ENCODE peak calls at places on chromosome 13, in five cellular contexts. T is neural progenitor cell, H is K562, P is fibroblast of lung, G is MM.1S. I is an unnamed sample.

GRCh38 chr13:73803997-73804396 is 330.2 kb downstream of the KLF12 start:
- DNase-seq in P (peak), T (no peak), H (no peak), G (no peak), I (no peak)

GRCh38 chr13:49645451-49645850 is 17.1 kb downstream of the ARL11 start:
- DNase-seq in G (no peak), T (no peak), P (no peak), H (no peak), I (no peak)

GRCh38 chr13:102373221-102373620 is 28.6 kb downstream of the FGF14 start:
- DNase-seq in T (no peak), P (no peak), G (no peak), H (no peak), I (no peak)

GRCh38 chr13:31310781-31311180 is 111.0 kb downstream of the B3GLCT start:
- DNase-seq in H (no peak), G (no peak), P (no peak), T (no peak), I (no peak)

GRCh38 chr13:51846756-51847155 is 1.8 kb upstream of the TMEM272 start:
- DNase-seq in T (no peak), H (no peak), P (no peak), G (no peak), I (no peak)

GRCh38 chr13:20711301-20712044 is 8.0 kb downstream of the IL17D start:
- DNase-seq in G (no peak), H (peak), T (peak), P (no peak), I (no peak)

GRCh38 chr13:41231786-41232185 is 31.6 kb downstream of the MTRF1 start:
- DNase-seq in T (no peak), H (peak), P (peak), G (no peak), I (no peak)

GRCh38 chr13:30477346-30478235 is 11.9 kb upstream of the HMGB1 start:
- DNase-seq in T (no peak), G (no peak), H (no peak), P (no peak), I (no peak)

GRCh38 chr13:43785166-43785680 is 1.5 kb downstream of the ENOX1 start:
- DNase-seq in G (no peak), T (peak), P (no peak), H (no peak), I (no peak)

GRCh38 chr13:98482476-98483444 is 94.1 kb downstream of the STK24 start:
- DNase-seq in P (peak), T (peak), G (no peak), H (no peak), I (no peak)

GRCh38 chr13:98565726-98566577 is 11.0 kb downstream of the STK24 start:
- DNase-seq in P (no peak), T (no peak), H (no peak), G (no peak), I (no peak)

GRCh38 chr13:47976325-47976724 is 24.7 kb downstream of the SUCLA2 start:
- DNase-seq in G (no peak), P (no peak), H (no peak), T (no peak), I (no peak)

GRCh38 chr13:56424246-56424645 is 716.5 kb upstream of the PRR20A start:
- DNase-seq in G (no peak), T (no peak), H (no peak), P (no peak), I (no peak)

GRCh38 chr13:30341815-30342570 is 34.6 kb upstream of the KATNAL1 start:
- DNase-seq in T (no peak), P (peak), G (no peak), H (no peak), I (no peak)

GRCh38 chr13:111893071-111893606 is 173.8 kb upstream of the SOX1 start:
- DNase-seq in P (no peak), G (no peak), H (no peak), T (peak), I (no peak)

GRCh38 chr13:23681253-23681652 is 111.0 kb downstream of the TNFRSF19 start:
- DNase-seq in T (no peak), H (no peak), P (peak), G (no peak), I (no peak)

GRCh38 chr13:98274921-98275487 is 97.9 kb upstream of the RNF113B start:
- DNase-seq in G (no peak), H (no peak), T (no peak), P (peak), I (no peak)

GRCh38 chr13:91729859-91730258 is 331.4 kb downstream of the GPC5 start:
- DNase-seq in G (no peak), P (no peak), H (no peak), T (no peak), I (no peak)

GRCh38 chr13:59416561-59416960 is 747.2 kb downstream of the DIAPH3 start:
- DNase-seq in T (peak), H (no peak), G (no peak), P (no peak), I (no peak)

GRCh38 chr13:109818891-109819290 is 32.5 kb upstream of the IRS2 start:
- DNase-seq in T (no peak), H (no peak), P (peak), G (no peak), I (no peak)

GRCh38 chr13:95100525-95101121 is 200.6 kb downstream of the ABCC4 start:
- DNase-seq in H (no peak), T (peak), P (peak), G (no peak), I (no peak)

GRCh38 chr13:113420833-113421600 is 32.3 kb downstream of the ADPRHL1 start:
- DNase-seq in H (peak), T (no peak), G (no peak), P (no peak), I (no peak)

GRCh38 chr13:113421673-113422270 is 31.5 kb downstream of the ADPRHL1 start:
- DNase-seq in T (no peak), G (no peak), P (peak), H (no peak), I (no peak)

GRCh38 chr13:113419531-113420183 is 33.6 kb downstream of the ADPRHL1 start:
- DNase-seq in H (peak), G (no peak), P (no peak), T (no peak), I (no peak)

GRCh38 chr13:113423225-113424170 is 29.8 kb downstream of the ADPRHL1 start:
- DNase-seq in P (no peak), T (no peak), G (peak), H (no peak), I (no peak)

DNA sequence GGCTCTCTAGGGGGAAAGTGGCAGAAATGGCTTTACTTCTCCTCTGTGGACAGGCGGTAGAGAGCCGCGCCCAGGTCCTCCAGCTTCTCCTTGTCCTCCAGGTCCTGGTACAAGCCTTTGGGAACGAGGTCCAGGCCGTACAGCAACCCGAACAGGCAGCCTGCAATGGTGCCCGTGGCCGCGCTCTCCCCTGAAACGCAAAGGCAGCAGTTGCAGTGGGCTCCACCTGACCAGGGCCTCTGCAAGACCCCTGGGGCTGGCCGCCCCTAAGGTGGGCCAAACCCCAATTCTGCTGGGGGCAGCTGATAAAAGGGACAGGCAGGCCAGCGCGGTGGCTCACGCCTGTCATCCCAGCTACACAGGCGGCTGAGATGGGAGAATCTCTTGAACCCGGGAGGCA is 30.5 kb downstream of the ADPRHL1 start:
- DNase-seq in T (no peak), H (no peak), P (no peak), G (no peak), I (no peak)
- H3K27ac ChIP-seq in T (no peak), H (no peak), P (no peak), G (no peak), I (no peak)

GRCh38 chr13:77699059-77699680 is 1.7 kb downstream of the SLAIN1 start:
- DNase-seq in T (no peak), H (no peak), P (no peak), G (no peak), I (no peak)
- TF ChIP-seq EZH2 in T (no peak), H (no peak), P (no peak), G (no peak), I (no peak)

DNA sequence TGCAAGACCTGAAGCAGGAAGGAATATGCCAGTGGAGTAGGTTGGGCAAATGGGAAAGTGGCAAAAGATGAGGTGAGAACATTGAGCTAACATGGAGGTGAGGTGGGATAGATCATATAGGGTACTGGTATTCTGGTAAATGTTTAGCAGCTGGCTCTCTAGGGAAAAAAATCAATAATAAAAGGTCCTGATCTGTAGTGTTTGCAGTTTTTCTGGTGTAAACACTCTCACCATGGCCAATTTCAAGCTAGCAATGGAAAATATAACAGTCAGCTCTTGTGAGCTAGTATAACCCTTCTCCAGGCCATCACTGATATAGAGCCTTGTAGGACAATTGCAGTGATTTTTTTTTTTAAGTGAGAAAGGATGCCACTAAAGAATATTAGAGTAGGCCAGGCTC is 31.3 kb downstream of the RFC3 start:
- DNase-seq in G (no peak), H (no peak), T (no peak), P (no peak), I (no peak)
- H3K9ac ChIP-seq in G (no peak), H (no peak), T (no peak), P (no peak), I (no peak)

DNA sequence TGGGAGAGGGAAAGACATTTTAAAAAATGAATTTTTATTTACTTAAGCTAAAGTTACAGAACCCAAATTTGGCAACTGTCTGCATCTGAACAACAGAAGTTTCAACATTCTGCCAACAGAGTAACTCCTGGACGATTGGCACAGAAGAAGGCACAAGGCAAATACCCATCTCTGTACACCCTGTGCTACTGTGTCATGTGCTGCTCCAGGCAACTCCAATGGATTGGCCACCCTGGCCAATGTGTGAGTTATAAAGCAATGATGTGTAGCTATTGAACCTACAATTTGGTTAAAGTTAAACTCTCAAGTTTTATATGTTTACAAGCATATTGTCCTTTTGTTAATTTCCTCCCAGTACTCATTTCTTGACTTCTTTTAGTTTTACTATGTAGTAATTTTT is 6.1 kb downstream of the STARD13 start:
- DNase-seq in P (no peak), T (no peak), G (no peak), H (no peak), I (no peak)
- H3K27ac ChIP-seq in P (peak), T (no peak), G (no peak), H (no peak), I (peak)

GRCh38 chr13:99991013-99991805 is 9.6 kb downstream of the ZIC2 start:
- DNase-seq in H (no peak), P (no peak), G (no peak), T (peak), I (no peak)

GRCh38 chr13:99988469-99989375 is 7.1 kb downstream of the ZIC2 start:
- DNase-seq in H (no peak), G (no peak), T (peak), P (no peak), I (no peak)

GRCh38 chr13:99991806-99992242 is 10.2 kb downstream of the ZIC2 start:
- DNase-seq in G (no peak), P (no peak), T (peak), H (no peak), I (no peak)

GRCh38 chr13:99989376-99990044 is 7.9 kb downstream of the ZIC2 start:
- DNase-seq in G (no peak), P (no peak), H (no peak), T (peak), I (no peak)

DNA sequence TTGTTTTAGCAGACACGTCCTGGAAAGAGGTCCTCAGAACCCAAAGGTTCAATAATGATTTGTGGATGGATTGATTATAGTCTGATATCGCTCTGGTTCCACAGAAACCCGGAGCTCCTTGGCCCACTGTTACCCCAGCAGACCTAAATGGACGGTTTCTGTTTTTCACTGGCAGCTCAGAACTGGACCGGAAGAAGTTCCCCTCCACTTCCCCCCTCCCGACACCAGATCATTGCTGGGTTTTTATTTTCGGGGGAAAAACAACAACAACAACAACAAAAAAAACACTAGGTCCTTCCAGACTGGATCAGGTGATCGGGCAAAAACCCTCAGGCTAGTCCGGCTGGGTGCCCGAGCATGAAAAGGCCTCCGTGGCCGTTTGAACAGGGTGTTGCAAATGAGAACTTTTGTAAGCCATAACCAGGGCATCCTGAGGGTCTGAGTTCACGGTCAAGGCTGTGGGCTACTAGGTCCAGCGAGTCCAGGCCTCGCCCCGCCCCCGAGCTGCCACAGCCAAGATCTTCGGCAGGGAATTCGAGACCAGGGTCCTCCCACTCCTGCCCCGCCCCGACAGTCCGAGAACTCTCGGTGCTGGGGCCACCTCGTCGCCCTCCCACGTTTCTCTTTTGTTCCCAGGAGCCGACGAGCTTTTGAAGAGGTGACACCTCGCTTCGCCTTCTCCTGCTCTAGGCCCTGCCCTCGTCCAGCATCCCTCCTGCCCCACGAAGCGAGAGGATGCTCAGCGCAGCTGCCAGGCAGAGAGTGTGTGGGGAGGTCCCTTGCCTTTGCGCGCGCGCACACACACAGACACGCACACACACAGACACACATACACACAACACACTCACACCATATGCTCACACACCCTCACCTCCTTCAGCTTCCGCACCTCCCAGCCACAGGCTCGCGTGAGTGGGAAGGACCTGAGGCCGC is 8.7 kb downstream of the ZIC2 start:
- DNase-seq in G (no peak), P (no peak), H (no peak), T (peak), I (no peak)
- TF ChIP-seq EZH2 in G (no peak), P (peak), H (no peak), T (no peak), I (no peak)

GRCh38 chr13:28637714-28638355 is 21.1 kb upstream of the POMP start:
- DNase-seq in H (peak), P (no peak), T (no peak), G (no peak), I (no peak)

GRCh38 chr13:28640861-28641599 is 17.9 kb upstream of the POMP start:
- DNase-seq in P (no peak), H (no peak), G (no peak), T (no peak), I (no peak)

GRCh38 chr13:28636677-28637317 is 22.1 kb upstream of the POMP start:
- DNase-seq in P (peak), G (peak), H (peak), T (peak), I (no peak)

GRCh38 chr13:28638756-28639155 is 20.2 kb upstream of the POMP start:
- DNase-seq in T (no peak), H (no peak), P (no peak), G (no peak), I (no peak)

DNA sequence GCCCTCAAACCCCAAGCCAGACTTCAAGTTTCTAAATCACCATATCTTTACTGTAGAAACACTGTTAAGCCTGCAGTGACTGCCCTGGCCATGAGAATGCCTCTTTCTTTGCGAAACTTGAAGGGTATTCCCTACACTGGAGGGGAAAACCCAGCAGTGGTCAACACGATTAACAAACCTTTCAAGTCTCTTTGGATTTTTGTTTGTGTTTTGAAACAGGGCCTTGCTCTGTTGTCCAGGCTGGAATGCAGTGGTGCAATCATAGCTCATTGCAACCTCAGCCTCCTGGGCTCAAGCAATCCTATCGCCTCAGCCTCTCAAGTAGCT is 17.4 kb upstream of the POMP start:
- DNase-seq in G (no peak), H (no peak), T (no peak), P (no peak), I (no peak)
- H3K9ac ChIP-seq in G (no peak), H (no peak), T (no peak), P (no peak), I (no peak)